ENCODE peak calls at places on chromosomes 13 and 19, in four cellular contexts. One of them, this sample, is unnamed.

GRCh38 chr19:55258476-55258827 is 365 bp downstream of the PPP6R1 start:
- DNase-seq in body of pancreas: no peak
- DNase-seq in uterus: no peak
- DNase-seq in Peyer's patch: no peak
- DNase-seq in this sample: peak

GRCh38 chr19:55472463-55472862 is 4.0 kb upstream of the ZNF628 start:
- DNase-seq in body of pancreas: no peak
- DNase-seq in uterus: no peak
- DNase-seq in Peyer's patch: no peak
- DNase-seq in this sample: peak

GRCh38 chr19:28169168-28169862 is 1043.6 kb downstream of the UQCRFS1 start:
- DNase-seq in uterus: no peak
- DNase-seq in body of pancreas: no peak
- DNase-seq in Peyer's patch: no peak
- DNase-seq in this sample: no peak

GRCh38 chr13:76992548-76993001 is 694 bp downstream of the CLN5 start:
- DNase-seq in body of pancreas: peak
- DNase-seq in Peyer's patch: peak
- DNase-seq in uterus: peak
- DNase-seq in this sample: no peak

GRCh38 chr19:48398329-48399235 is 5.1 kb downstream of the GRIN2D start:
- DNase-seq in Peyer's patch: peak
- DNase-seq in body of pancreas: peak
- DNase-seq in uterus: no peak
- DNase-seq in this sample: no peak

GRCh38 chr13:82439159-82439904 is 1442.9 kb downstream of the SLITRK1 start:
- DNase-seq in uterus: no peak
- DNase-seq in Peyer's patch: no peak
- DNase-seq in body of pancreas: no peak
- DNase-seq in this sample: no peak

GRCh38 chr19:18633321-18633720 is 3.5 kb upstream of the KLHL26 start:
- DNase-seq in body of pancreas: peak
- DNase-seq in Peyer's patch: no peak
- DNase-seq in uterus: no peak
- DNase-seq in this sample: no peak

GRCh38 chr13:32432856-32433255 is 4.9 kb upstream of the N4BP2L1 start:
- DNase-seq in Peyer's patch: no peak
- DNase-seq in body of pancreas: no peak
- DNase-seq in uterus: no peak
- DNase-seq in this sample: no peak

GRCh38 chr19:3721900-3722442 is 13.8 kb downstream of the TJP3 start:
- DNase-seq in Peyer's patch: no peak
- DNase-seq in uterus: no peak
- DNase-seq in body of pancreas: no peak
- DNase-seq in this sample: no peak

GRCh38 chr19:42287826-42288107 is 14.2 kb upstream of the PRR19 start:
- DNase-seq in Peyer's patch: no peak
- DNase-seq in uterus: no peak
- DNase-seq in body of pancreas: no peak
- DNase-seq in this sample: no peak

GRCh38 chr13:64052526-64052925 is 2636.9 kb upstream of the PCDH20 start:
- DNase-seq in uterus: no peak
- DNase-seq in Peyer's patch: no peak
- DNase-seq in body of pancreas: no peak
- DNase-seq in this sample: no peak

GRCh38 chr19:13171146-13171545 is 20.9 kb downstream of the IER2 start:
- DNase-seq in Peyer's patch: no peak
- DNase-seq in uterus: no peak
- DNase-seq in body of pancreas: no peak
- DNase-seq in this sample: no peak

GRCh38 chr13:49322702-49323101 is 75.0 kb downstream of the CDADC1 start:
- DNase-seq in body of pancreas: no peak
- DNase-seq in Peyer's patch: no peak
- DNase-seq in uterus: no peak
- DNase-seq in this sample: no peak

GRCh38 chr19:45804959-45805230 is 10.2 kb downstream of the RSPH6A start:
- DNase-seq in uterus: no peak
- DNase-seq in Peyer's patch: no peak
- DNase-seq in body of pancreas: no peak
- DNase-seq in this sample: no peak

GRCh38 chr19:1069009-1069779 is 2.2 kb downstream of the ARHGAP45 start:
- DNase-seq in Peyer's patch: no peak
- DNase-seq in uterus: no peak
- DNase-seq in body of pancreas: no peak
- DNase-seq in this sample: no peak

GRCh38 chr19:57389730-57390598 is at the start of gene ZNF548:
- DNase-seq in body of pancreas: peak
- DNase-seq in uterus: peak
- DNase-seq in Peyer's patch: peak
- DNase-seq in this sample: peak
- TF ChIP-seq POLR2A in body of pancreas: peak
- TF ChIP-seq POLR2A in uterus: peak
- TF ChIP-seq POLR2A in Peyer's patch: peak
- TF ChIP-seq POLR2A in this sample: peak

DNA sequence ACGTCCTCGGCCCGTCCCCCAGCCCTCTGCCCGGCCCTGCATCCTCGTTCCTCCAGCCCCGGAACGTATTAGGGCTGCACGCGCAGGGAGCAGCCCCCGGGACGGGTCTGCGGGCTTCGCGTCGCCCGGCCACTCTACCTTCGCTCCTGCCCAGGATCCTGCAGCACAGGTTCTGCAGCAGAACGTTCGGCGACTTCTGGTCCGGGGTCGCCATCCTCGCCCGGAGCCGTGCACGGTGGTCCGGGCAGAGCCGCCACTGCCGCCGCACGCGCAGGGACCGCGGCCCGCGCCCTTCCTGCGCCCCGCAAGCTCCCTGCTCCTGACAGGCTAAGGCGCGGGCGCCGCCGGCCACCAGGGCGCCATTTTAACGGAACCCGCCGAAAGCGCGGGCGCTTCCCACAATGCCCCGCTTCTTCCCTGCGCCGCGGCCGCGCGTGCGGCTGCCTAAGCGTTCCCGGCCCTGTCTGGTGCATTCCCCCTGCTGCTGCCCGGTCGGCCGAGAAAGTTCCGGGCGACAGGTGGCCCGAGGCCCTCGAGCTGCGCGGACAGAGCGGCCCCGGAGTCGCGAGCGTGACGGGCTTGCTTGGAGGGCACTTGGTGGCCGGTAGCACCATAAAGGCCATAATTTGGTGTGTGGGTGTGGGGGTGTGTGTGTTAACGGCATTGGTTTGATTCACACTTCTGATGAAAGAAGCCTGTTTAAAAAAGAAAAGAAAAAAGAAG is at the start of gene TUBGCP3:
- DNase-seq in Peyer's patch: peak
- DNase-seq in uterus: peak
- DNase-seq in body of pancreas: peak
- DNase-seq in this sample: peak
- TF ChIP-seq POLR2A in Peyer's patch: peak
- TF ChIP-seq POLR2A in uterus: no peak
- TF ChIP-seq POLR2A in body of pancreas: peak
- TF ChIP-seq POLR2A in this sample: peak

DNA sequence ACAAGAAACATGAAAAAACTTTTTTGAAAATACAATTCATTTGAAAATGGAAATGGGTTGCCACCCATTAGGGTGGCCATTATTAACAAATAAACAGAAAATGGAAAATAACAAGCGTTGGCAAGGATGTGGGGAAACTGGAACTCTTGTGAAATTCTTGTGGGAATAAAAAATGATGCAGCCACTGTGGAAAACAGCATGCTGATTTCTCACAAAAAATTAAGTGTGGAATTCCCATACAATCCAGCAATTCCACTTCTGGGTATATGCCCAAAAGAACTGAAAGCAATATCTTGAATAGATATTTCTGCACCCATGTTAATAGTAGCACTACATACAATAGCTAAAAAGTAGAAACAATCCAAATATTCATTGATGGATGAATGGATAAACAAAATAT is 165.2 kb downstream of the DCLK1 start:
- DNase-seq in uterus: no peak
- DNase-seq in body of pancreas: no peak
- DNase-seq in Peyer's patch: no peak
- DNase-seq in this sample: no peak
- TF ChIP-seq POLR2A in uterus: no peak
- TF ChIP-seq POLR2A in body of pancreas: no peak
- TF ChIP-seq POLR2A in Peyer's patch: no peak
- TF ChIP-seq POLR2A in this sample: no peak

DNA sequence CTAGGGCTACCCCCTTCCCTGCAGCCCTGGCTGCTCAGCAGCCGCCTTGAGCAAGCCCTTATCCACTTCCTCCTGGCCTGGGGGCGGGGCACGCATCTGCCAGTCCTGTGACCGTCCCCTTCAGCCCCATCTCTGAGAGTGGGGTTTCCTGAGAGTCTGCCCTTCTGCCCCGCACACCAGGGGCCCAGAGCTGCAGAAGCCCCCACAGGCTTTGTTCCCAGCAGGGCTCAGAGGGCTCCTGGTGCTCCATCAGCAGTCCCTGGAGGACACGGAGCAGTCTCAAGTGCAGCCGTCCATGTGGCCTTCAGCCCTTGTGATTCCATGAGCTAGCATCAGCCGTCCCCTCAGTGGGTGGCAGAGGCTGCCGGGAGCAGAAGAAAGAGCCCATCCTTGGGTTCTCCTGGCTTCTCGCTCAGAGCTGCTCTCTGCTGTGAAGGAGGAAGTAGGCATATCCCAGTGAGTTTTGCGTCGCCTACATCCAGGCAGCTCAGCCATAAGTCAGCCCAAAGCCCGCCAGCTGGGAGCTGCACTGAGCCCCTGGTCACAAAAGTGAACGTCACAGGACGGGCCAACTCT is 16.3 kb downstream of the MYO9B start:
- DNase-seq in body of pancreas: no peak
- DNase-seq in Peyer's patch: no peak
- DNase-seq in uterus: no peak
- DNase-seq in this sample: no peak
- TF ChIP-seq POLR2A in body of pancreas: no peak
- TF ChIP-seq POLR2A in Peyer's patch: no peak
- TF ChIP-seq POLR2A in uterus: no peak
- TF ChIP-seq POLR2A in this sample: no peak